ENCODE peak calls at places on chromosomes 11 and 22, in seven cellular contexts. One of them, this sample, is unnamed. For H3K4me1, the result is how much of the 10 kb centered on the place peaks cover.

GRCh38 chr22:18057568-18058209 is 20.1 kb upstream of the PEX26 start:
- DNase-seq in suprapubic skin: no peak
- DNase-seq in mesenchymal stem cell: peak
- DNase-seq in small intestine: no peak
- DNase-seq in IMR-90: peak
- DNase-seq in GM23248: peak
- DNase-seq in CD4-positive, CD25-positive, alpha-beta regulatory T cell: no peak
- DNase-seq in this sample: no peak

GRCh38 chr11:63705526-63705925 is 24.2 kb downstream of the RTN3 start:
- DNase-seq in suprapubic skin: no peak
- DNase-seq in mesenchymal stem cell: no peak
- DNase-seq in small intestine: no peak
- DNase-seq in IMR-90: no peak
- DNase-seq in GM23248: no peak
- DNase-seq in CD4-positive, CD25-positive, alpha-beta regulatory T cell: no peak
- DNase-seq in this sample: no peak

GRCh38 chr22:48850658-48851287 is 976.9 kb downstream of the BRD1 start:
- DNase-seq in suprapubic skin: no peak
- DNase-seq in mesenchymal stem cell: no peak
- DNase-seq in small intestine: no peak
- DNase-seq in IMR-90: no peak
- DNase-seq in GM23248: no peak
- DNase-seq in CD4-positive, CD25-positive, alpha-beta regulatory T cell: no peak
- DNase-seq in this sample: no peak

GRCh38 chr11:122976734-122977454 is 4.7 kb downstream of the BSX start:
- DNase-seq in suprapubic skin: no peak
- DNase-seq in mesenchymal stem cell: no peak
- DNase-seq in small intestine: no peak
- DNase-seq in IMR-90: no peak
- DNase-seq in GM23248: peak
- DNase-seq in CD4-positive, CD25-positive, alpha-beta regulatory T cell: no peak
- DNase-seq in this sample: no peak

GRCh38 chr11:20226936-20227335 is 66.7 kb upstream of the DBX1 start:
- DNase-seq in suprapubic skin: no peak
- DNase-seq in mesenchymal stem cell: no peak
- DNase-seq in small intestine: no peak
- DNase-seq in IMR-90: peak
- DNase-seq in GM23248: peak
- DNase-seq in CD4-positive, CD25-positive, alpha-beta regulatory T cell: no peak
- DNase-seq in this sample: no peak

GRCh38 chr22:19576460-19577421 is 52.5 kb upstream of the CLDN5 start:
- DNase-seq in suprapubic skin: no peak
- DNase-seq in mesenchymal stem cell: peak
- DNase-seq in small intestine: no peak
- DNase-seq in IMR-90: peak
- DNase-seq in GM23248: peak
- DNase-seq in CD4-positive, CD25-positive, alpha-beta regulatory T cell: no peak
- DNase-seq in this sample: no peak

GRCh38 chr11:7303146-7303545 is 51.4 kb downstream of the SYT9 start:
- DNase-seq in suprapubic skin: no peak
- DNase-seq in mesenchymal stem cell: no peak
- DNase-seq in small intestine: no peak
- DNase-seq in IMR-90: no peak
- DNase-seq in GM23248: no peak
- DNase-seq in CD4-positive, CD25-positive, alpha-beta regulatory T cell: no peak
- DNase-seq in this sample: no peak

GRCh38 chr22:19114984-19115552 is 7.1 kb downstream of the DGCR2 start:
- DNase-seq in suprapubic skin: peak
- DNase-seq in mesenchymal stem cell: no peak
- DNase-seq in small intestine: no peak
- DNase-seq in IMR-90: no peak
- DNase-seq in GM23248: no peak
- DNase-seq in CD4-positive, CD25-positive, alpha-beta regulatory T cell: no peak
- DNase-seq in this sample: no peak

GRCh38 chr11:126474888-126475626 is 119.6 kb downstream of the ST3GAL4 start:
- DNase-seq in suprapubic skin: no peak
- DNase-seq in mesenchymal stem cell: no peak
- DNase-seq in small intestine: no peak
- DNase-seq in IMR-90: no peak
- DNase-seq in GM23248: no peak
- DNase-seq in CD4-positive, CD25-positive, alpha-beta regulatory T cell: no peak
- DNase-seq in this sample: no peak

GRCh38 chr11:106012744-106013143 is 9.3 kb downstream of the MSANTD4 start:
- DNase-seq in suprapubic skin: no peak
- DNase-seq in mesenchymal stem cell: peak
- DNase-seq in small intestine: no peak
- DNase-seq in IMR-90: peak
- DNase-seq in GM23248: peak
- DNase-seq in CD4-positive, CD25-positive, alpha-beta regulatory T cell: no peak
- DNase-seq in this sample: no peak

GRCh38 chr11:61707574-61707973 is 27.4 kb downstream of the DAGLA start:
- DNase-seq in suprapubic skin: no peak
- DNase-seq in mesenchymal stem cell: no peak
- DNase-seq in small intestine: peak
- DNase-seq in IMR-90: no peak
- DNase-seq in GM23248: no peak
- DNase-seq in CD4-positive, CD25-positive, alpha-beta regulatory T cell: no peak
- DNase-seq in this sample: no peak

GRCh38 chr22:42897960-42898359 is 40.9 kb upstream of the ARFGAP3 start:
- DNase-seq in suprapubic skin: no peak
- DNase-seq in mesenchymal stem cell: no peak
- DNase-seq in small intestine: no peak
- DNase-seq in IMR-90: no peak
- DNase-seq in GM23248: no peak
- DNase-seq in CD4-positive, CD25-positive, alpha-beta regulatory T cell: no peak
- DNase-seq in this sample: no peak

GRCh38 chr11:76206327-76207081 is at the start of gene WNT11:
- DNase-seq in suprapubic skin: no peak
- DNase-seq in mesenchymal stem cell: peak
- DNase-seq in small intestine: peak
- DNase-seq in IMR-90: no peak
- DNase-seq in GM23248: peak
- DNase-seq in CD4-positive, CD25-positive, alpha-beta regulatory T cell: peak
- DNase-seq in this sample: no peak

GRCh38 chr11:27720277-27720830 is 20.1 kb upstream of the BDNF start:
- DNase-seq in suprapubic skin: no peak
- DNase-seq in mesenchymal stem cell: peak
- DNase-seq in small intestine: no peak
- DNase-seq in IMR-90: peak
- DNase-seq in GM23248: peak
- DNase-seq in CD4-positive, CD25-positive, alpha-beta regulatory T cell: no peak
- DNase-seq in this sample: no peak

GRCh38 chr11:111602865-111603632 is 800 bp downstream of the SIK2 start:
- DNase-seq in suprapubic skin: peak
- DNase-seq in mesenchymal stem cell: peak
- DNase-seq in small intestine: peak
- DNase-seq in IMR-90: peak
- DNase-seq in GM23248: peak
- DNase-seq in CD4-positive, CD25-positive, alpha-beta regulatory T cell: peak
- DNase-seq in this sample: no peak

GRCh38 chr22:37141971-37142647 is 7.6 kb downstream of the IL2RB start:
- DNase-seq in suprapubic skin: no peak
- DNase-seq in mesenchymal stem cell: no peak
- DNase-seq in small intestine: no peak
- DNase-seq in IMR-90: no peak
- DNase-seq in GM23248: no peak
- DNase-seq in CD4-positive, CD25-positive, alpha-beta regulatory T cell: no peak
- DNase-seq in this sample: no peak

GRCh38 chr11:73324665-73325035 is 16.6 kb downstream of the ARHGEF17 start:
- DNase-seq in suprapubic skin: no peak
- DNase-seq in mesenchymal stem cell: no peak
- DNase-seq in small intestine: no peak
- DNase-seq in IMR-90: no peak
- DNase-seq in GM23248: no peak
- DNase-seq in CD4-positive, CD25-positive, alpha-beta regulatory T cell: no peak
- DNase-seq in this sample: no peak
- H3K4me3 ChIP-seq in suprapubic skin: no peak
- H3K4me3 ChIP-seq in mesenchymal stem cell: no peak
- H3K4me3 ChIP-seq in small intestine: no peak
- H3K4me3 ChIP-seq in IMR-90: no peak
- H3K4me3 ChIP-seq in GM23248: no peak
- H3K4me3 ChIP-seq in CD4-positive, CD25-positive, alpha-beta regulatory T cell: no peak
- H3K4me3 ChIP-seq in this sample: no peak

DNA sequence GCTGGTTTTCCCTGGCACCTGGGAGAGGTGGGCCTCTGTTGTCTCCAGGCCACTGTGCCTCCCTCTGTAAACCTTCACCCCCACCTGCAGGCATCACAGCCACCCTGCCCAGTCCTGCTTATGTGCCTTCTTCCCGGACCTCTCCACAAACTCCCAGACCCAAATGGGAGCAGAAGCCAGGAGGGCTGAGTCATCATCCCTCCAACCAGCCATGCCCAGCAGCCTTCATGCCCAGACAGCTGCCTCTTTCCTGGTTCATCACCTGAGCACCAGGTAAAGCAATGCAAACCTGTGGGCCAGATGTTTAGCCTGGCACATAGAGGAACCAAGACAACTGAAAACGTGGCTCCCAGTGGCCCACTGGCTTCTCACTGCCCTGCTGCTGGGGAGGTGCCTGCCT is 2.1 kb upstream of the TMPRSS4 start:
- DNase-seq in suprapubic skin: no peak
- DNase-seq in mesenchymal stem cell: no peak
- DNase-seq in small intestine: peak
- DNase-seq in IMR-90: no peak
- DNase-seq in GM23248: no peak
- DNase-seq in CD4-positive, CD25-positive, alpha-beta regulatory T cell: no peak
- DNase-seq in this sample: no peak
- H3K27ac ChIP-seq in suprapubic skin: no peak
- H3K27ac ChIP-seq in mesenchymal stem cell: no peak
- H3K27ac ChIP-seq in small intestine: no peak
- H3K27ac ChIP-seq in IMR-90: no peak
- H3K27ac ChIP-seq in GM23248: no peak
- H3K27ac ChIP-seq in CD4-positive, CD25-positive, alpha-beta regulatory T cell: no peak
- H3K27ac ChIP-seq in this sample: no peak

GRCh38 chr11:8867856-8868705 is 42.9 kb upstream of the AKIP1 start:
- DNase-seq in suprapubic skin: no peak
- DNase-seq in mesenchymal stem cell: peak
- DNase-seq in small intestine: no peak
- DNase-seq in IMR-90: peak
- DNase-seq in GM23248: peak
- DNase-seq in CD4-positive, CD25-positive, alpha-beta regulatory T cell: no peak
- DNase-seq in this sample: no peak

GRCh38 chr11:8873966-8874365 is 37.0 kb upstream of the AKIP1 start:
- DNase-seq in suprapubic skin: no peak
- DNase-seq in mesenchymal stem cell: peak
- DNase-seq in small intestine: no peak
- DNase-seq in IMR-90: no peak
- DNase-seq in GM23248: no peak
- DNase-seq in CD4-positive, CD25-positive, alpha-beta regulatory T cell: no peak
- DNase-seq in this sample: no peak

GRCh38 chr11:8872017-8872416 is 39.0 kb upstream of the AKIP1 start:
- DNase-seq in suprapubic skin: no peak
- DNase-seq in mesenchymal stem cell: no peak
- DNase-seq in small intestine: no peak
- DNase-seq in IMR-90: no peak
- DNase-seq in GM23248: peak
- DNase-seq in CD4-positive, CD25-positive, alpha-beta regulatory T cell: no peak
- DNase-seq in this sample: no peak

GRCh38 chr11:8870461-8871282 is 40.3 kb upstream of the AKIP1 start:
- DNase-seq in suprapubic skin: peak
- DNase-seq in mesenchymal stem cell: peak
- DNase-seq in small intestine: peak
- DNase-seq in IMR-90: peak
- DNase-seq in GM23248: peak
- DNase-seq in CD4-positive, CD25-positive, alpha-beta regulatory T cell: no peak
- DNase-seq in this sample: peak

DNA sequence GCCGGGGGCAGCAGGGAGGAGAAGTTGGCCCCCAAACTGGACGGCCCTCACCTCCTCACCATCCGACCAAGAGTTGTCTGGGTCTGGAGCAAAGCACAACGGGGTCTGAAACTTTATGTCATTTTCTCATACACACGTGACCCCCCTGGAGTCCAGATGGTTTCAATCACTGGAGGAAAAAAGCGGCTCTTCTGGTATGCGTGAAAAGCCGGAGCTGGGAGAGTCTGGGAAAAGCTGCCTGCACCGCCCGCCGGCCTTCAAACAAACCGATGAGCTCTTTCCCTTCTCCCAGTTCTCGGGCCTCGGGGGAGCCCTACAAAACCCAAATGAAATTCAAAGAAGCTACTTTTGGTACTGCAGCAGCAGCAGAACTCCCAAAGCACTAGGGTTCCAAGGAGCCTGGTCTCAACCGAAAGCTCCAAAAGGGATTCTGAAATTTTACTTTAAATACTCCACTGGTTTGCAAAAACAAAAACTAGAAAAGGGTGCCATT is 39.7 kb upstream of the AKIP1 start:
- DNase-seq in suprapubic skin: peak
- DNase-seq in mesenchymal stem cell: peak
- DNase-seq in small intestine: peak
- DNase-seq in IMR-90: peak
- DNase-seq in GM23248: peak
- DNase-seq in CD4-positive, CD25-positive, alpha-beta regulatory T cell: no peak
- DNase-seq in this sample: no peak
- H3K4me1 ChIP-seq in suprapubic skin: under half
- H3K4me1 ChIP-seq in mesenchymal stem cell: under half
- H3K4me1 ChIP-seq in small intestine: under half
- H3K4me1 ChIP-seq in IMR-90: under half
- H3K4me1 ChIP-seq in GM23248: under half
- H3K4me1 ChIP-seq in CD4-positive, CD25-positive, alpha-beta regulatory T cell: under half
- H3K4me1 ChIP-seq in this sample: under half

GRCh38 chr11:43736502-43737193 is 56.1 kb downstream of the HSD17B12 start:
- DNase-seq in suprapubic skin: no peak
- DNase-seq in mesenchymal stem cell: peak
- DNase-seq in small intestine: no peak
- DNase-seq in IMR-90: peak
- DNase-seq in GM23248: peak
- DNase-seq in CD4-positive, CD25-positive, alpha-beta regulatory T cell: no peak
- DNase-seq in this sample: no peak

GRCh38 chr11:43735115-43735514 is 54.6 kb downstream of the HSD17B12 start:
- DNase-seq in suprapubic skin: no peak
- DNase-seq in mesenchymal stem cell: no peak
- DNase-seq in small intestine: no peak
- DNase-seq in IMR-90: no peak
- DNase-seq in GM23248: no peak
- DNase-seq in CD4-positive, CD25-positive, alpha-beta regulatory T cell: no peak
- DNase-seq in this sample: no peak

GRCh38 chr11:43738600-43739409 is 58.3 kb downstream of the HSD17B12 start:
- DNase-seq in suprapubic skin: no peak
- DNase-seq in mesenchymal stem cell: peak
- DNase-seq in small intestine: no peak
- DNase-seq in IMR-90: peak
- DNase-seq in GM23248: peak
- DNase-seq in CD4-positive, CD25-positive, alpha-beta regulatory T cell: no peak
- DNase-seq in this sample: no peak

GRCh38 chr11:43735931-43736330 is 55.4 kb downstream of the HSD17B12 start:
- DNase-seq in suprapubic skin: no peak
- DNase-seq in mesenchymal stem cell: no peak
- DNase-seq in small intestine: no peak
- DNase-seq in IMR-90: peak
- DNase-seq in GM23248: peak
- DNase-seq in CD4-positive, CD25-positive, alpha-beta regulatory T cell: no peak
- DNase-seq in this sample: no peak

GRCh38 chr11:43737194-43737575 is 56.6 kb downstream of the HSD17B12 start:
- DNase-seq in suprapubic skin: no peak
- DNase-seq in mesenchymal stem cell: no peak
- DNase-seq in small intestine: no peak
- DNase-seq in IMR-90: no peak
- DNase-seq in GM23248: peak
- DNase-seq in CD4-positive, CD25-positive, alpha-beta regulatory T cell: no peak
- DNase-seq in this sample: no peak
- H3K4me3 ChIP-seq in suprapubic skin: no peak
- H3K4me3 ChIP-seq in mesenchymal stem cell: no peak
- H3K4me3 ChIP-seq in small intestine: no peak
- H3K4me3 ChIP-seq in IMR-90: no peak
- H3K4me3 ChIP-seq in GM23248: peak
- H3K4me3 ChIP-seq in CD4-positive, CD25-positive, alpha-beta regulatory T cell: no peak
- H3K4me3 ChIP-seq in this sample: no peak

GRCh38 chr11:121672630-121673487 is 220.1 kb upstream of the SORL1-AS1 start:
- DNase-seq in suprapubic skin: no peak
- DNase-seq in mesenchymal stem cell: no peak
- DNase-seq in small intestine: no peak
- DNase-seq in IMR-90: no peak
- DNase-seq in GM23248: peak
- DNase-seq in CD4-positive, CD25-positive, alpha-beta regulatory T cell: no peak
- DNase-seq in this sample: no peak
- H3K27ac ChIP-seq in suprapubic skin: no peak
- H3K27ac ChIP-seq in mesenchymal stem cell: no peak
- H3K27ac ChIP-seq in small intestine: no peak
- H3K27ac ChIP-seq in IMR-90: no peak
- H3K27ac ChIP-seq in GM23248: no peak
- H3K27ac ChIP-seq in CD4-positive, CD25-positive, alpha-beta regulatory T cell: no peak
- H3K27ac ChIP-seq in this sample: no peak